ENCODE peak calls at places on chromosomes 4 and X, in ten cellular contexts. U is brain microvascular endothelial cell; N is tibial artery; J is coronary artery; K is cardiac fibroblast; D is MCF 10A; M is cortex of kidney; F is NCI-H1694 treated with DMSO at 0.1 percent for 48 hours; S is KBM-7; H is activated CD4-positive, alpha-beta T cell treated with anti-CD3 and anti-CD28 coated beads for 24 hours. C is an unnamed sample.

GRCh38 chrX:78024349-78025108 is 55.1 kb upstream of the PGAM4 start:
- DNase-seq in M (no peak), D (peak), U (no peak), S (peak), N (peak), H (peak), F (peak), J (no peak), K (peak), C (no peak)

GRCh38 chr4:176814770-176815169 is 22.0 kb upstream of the VEGFC start:
- DNase-seq in H (no peak), F (no peak), M (no peak), K (peak), S (no peak), D (no peak), J (no peak), N (no peak), U (peak), C (no peak)

GRCh38 chrX:135625995-135626394 is 87.4 kb upstream of the CT45A1 start:
- DNase-seq in M (no peak), S (no peak), K (peak), H (no peak), D (peak), N (no peak), J (no peak), U (no peak), F (peak), C (no peak)

GRCh38 chrX:69289046-69289838 is 124.0 kb upstream of the PJA1 start:
- DNase-seq in F (no peak), K (no peak), J (no peak), N (no peak), H (no peak), D (no peak), U (no peak), S (no peak), M (no peak), C (no peak)

GRCh38 chr4:85147481-85148076 is 181.1 kb upstream of the WDFY3 start:
- DNase-seq in H (no peak), D (peak), S (peak), M (no peak), K (peak), N (peak), U (peak), J (no peak), F (peak), C (peak)

GRCh38 chr4:52852696-52853095 is 9.4 kb upstream of the RASL11B start:
- DNase-seq in J (no peak), D (no peak), F (no peak), M (no peak), H (no peak), S (no peak), N (no peak), K (no peak), U (no peak), C (no peak)

GRCh38 chr4:154626793-154627484 is 14.5 kb upstream of the FGG start:
- DNase-seq in K (peak), D (peak), U (peak), F (no peak), S (peak), H (peak), M (no peak), J (no peak), N (no peak), C (peak)

GRCh38 chr4:121307441-121308327 is 73.1 kb downstream of the QRFPR start:
- DNase-seq in K (peak), U (peak), F (no peak), J (no peak), D (peak), S (peak), M (no peak), N (no peak), H (peak), C (peak)

GRCh38 chr4:159002950-159003349 is 99.9 kb upstream of the RAPGEF2 start:
- DNase-seq in F (no peak), K (peak), H (no peak), J (no peak), S (no peak), N (no peak), U (peak), M (no peak), D (no peak), C (no peak)

GRCh38 chrX:72105436-72105835 is 26.3 kb downstream of the RTL5 start:
- DNase-seq in J (no peak), F (no peak), N (no peak), H (no peak), S (no peak), M (no peak), K (no peak), D (no peak), U (no peak), C (no peak)

GRCh38 chrX:120308959-120309872 is 2.0 kb downstream of the TMEM255A start:
- DNase-seq in U (peak), K (peak), M (no peak), F (no peak), H (peak), J (no peak), N (peak), S (peak), D (peak), C (peak)

GRCh38 chr4:73593631-73594241 is 26.5 kb downstream of the RASSF6 start:
- DNase-seq in K (peak), F (no peak), M (no peak), U (peak), D (peak), H (no peak), N (no peak), S (peak), J (no peak), C (no peak)

GRCh38 chrX:47482512-47483309 is at the start of gene ZNF41:
- DNase-seq in F (peak), H (peak), D (peak), K (peak), J (peak), M (no peak), U (peak), S (peak), N (peak), C (peak)

GRCh38 chrX:1292581-1293310 is 24.1 kb downstream of the CSF2RA start:
- DNase-seq in H (no peak), S (peak), J (no peak), D (no peak), U (no peak), M (no peak), N (no peak), F (no peak), K (no peak), C (no peak)

GRCh38 chr4:52917836-52918235 is 55.7 kb downstream of the RASL11B start:
- DNase-seq in J (no peak), K (no peak), M (no peak), D (no peak), U (no peak), H (no peak), S (no peak), F (no peak), N (no peak), C (no peak)

GRCh38 chr4:164571593-164572385 is 182.1 kb upstream of the SMIM31 start:
- DNase-seq in D (no peak), H (no peak), N (no peak), S (no peak), J (no peak), K (no peak), F (no peak), U (peak), M (no peak), C (peak)

GRCh38 chrX:24988314-24988713 is 27.5 kb downstream of the ARX start:
- DNase-seq in U (no peak), J (no peak), F (no peak), D (no peak), M (no peak), N (no peak), H (no peak), K (no peak), S (no peak), C (no peak)

GRCh38 chrX:9865804-9866471 is 79.7 kb downstream of the SHROOM2 start:
- DNase-seq in N (no peak), J (no peak), K (no peak), S (no peak), M (no peak), U (peak), F (no peak), H (no peak), D (peak), C (no peak)

GRCh38 chrX:64894454-64895038 is 81.7 kb downstream of the ZC4H2 start:
- DNase-seq in S (peak), H (no peak), D (peak), U (no peak), J (no peak), K (peak), N (no peak), M (no peak), F (peak), C (no peak)

GRCh38 chr4:120005091-120005490 is 61.6 kb downstream of the MAD2L1 start:
- DNase-seq in J (no peak), S (no peak), M (no peak), K (no peak), U (no peak), H (no peak), D (no peak), F (no peak), N (no peak), C (no peak)

GRCh38 chr4:65344278-65344825 is 325.9 kb downstream of the EPHA5 start:
- DNase-seq in S (no peak), K (no peak), J (no peak), U (no peak), F (no peak), H (no peak), D (no peak), N (no peak), M (no peak), C (no peak)

GRCh38 chr4:566035-566434 is 10.1 kb downstream of the TMEM271 start:
- DNase-seq in H (no peak), F (no peak), S (no peak), M (no peak), J (no peak), U (no peak), D (no peak), N (no peak), K (no peak), C (no peak)

GRCh38 chr4:71113294-71113693 is 119.8 kb downstream of the DCK start:
- DNase-seq in S (no peak), D (peak), U (no peak), N (no peak), J (no peak), H (no peak), K (no peak), F (no peak), M (no peak), C (no peak)

GRCh38 chr4:1522606-1523005 is 116.4 kb upstream of the NKX1-1 start:
- DNase-seq in U (no peak), D (no peak), S (no peak), H (no peak), J (no peak), F (no peak), N (no peak), M (no peak), K (no peak), C (no peak)

GRCh38 chr4:118289794-118290193 is 63.0 kb downstream of the PRSS12 start:
- DNase-seq in F (no peak), J (no peak), K (peak), N (no peak), H (no peak), U (peak), M (no peak), D (no peak), S (no peak), C (no peak)

GRCh38 chr4:96175871-96176270 is 336.0 kb downstream of the PDHA2 start:
- DNase-seq in D (peak), K (peak), U (no peak), J (no peak), H (no peak), N (no peak), M (no peak), F (no peak), S (no peak), C (no peak)

GRCh38 chrX:53682885-53683555 is 3.5 kb downstream of the HUWE1 start:
- DNase-seq in N (peak), F (peak), J (no peak), K (peak), S (peak), H (peak), M (no peak), U (peak), D (peak), C (peak)

GRCh38 chr4:53591372-53591892 is at the start of gene LNX1:
- DNase-seq in F (no peak), J (no peak), D (peak), H (no peak), M (no peak), U (no peak), N (no peak), K (no peak), S (peak), C (no peak)

GRCh38 chr4:19883841-19884240 is 367.9 kb upstream of the SLIT2 start:
- DNase-seq in N (no peak), D (peak), K (no peak), H (no peak), F (no peak), M (no peak), U (no peak), J (no peak), S (no peak), C (no peak)

GRCh38 chr4:149896428-149896827 is 80.8 kb upstream of the IQCM start:
- DNase-seq in S (peak), M (no peak), N (no peak), D (peak), H (no peak), J (no peak), K (peak), U (peak), F (peak), C (peak)

GRCh38 chrX:85808217-85808616 is 239.1 kb downstream of the CHM start:
- DNase-seq in N (no peak), K (no peak), J (no peak), M (no peak), H (no peak), U (no peak), S (no peak), D (peak), F (no peak), C (no peak)

GRCh38 chr4:35520059-35520458 is 724.3 kb downstream of the ARAP2 start:
- DNase-seq in M (no peak), S (no peak), D (peak), U (no peak), N (no peak), K (no peak), F (no peak), H (no peak), J (no peak), C (no peak)

GRCh38 chr4:8547108-8547911 is 32.9 kb upstream of the GPR78 start:
- DNase-seq in D (peak), U (peak), S (peak), H (no peak), J (no peak), K (peak), N (no peak), M (no peak), F (peak), C (peak)

GRCh38 chr4:26858947-26859401 is 1.7 kb upstream of the STIM2 start:
- DNase-seq in S (no peak), U (no peak), M (no peak), N (no peak), K (no peak), D (no peak), H (no peak), F (no peak), J (no peak), C (no peak)

GRCh38 chr4:119244344-119244743 is 31.8 kb downstream of the USP53 start:
- DNase-seq in J (no peak), M (no peak), S (no peak), D (no peak), N (no peak), H (no peak), K (no peak), F (no peak), U (no peak), C (no peak)

GRCh38 chr4:103375278-103375677 is 177.1 kb upstream of the CENPE start:
- DNase-seq in K (peak), U (peak), H (no peak), F (no peak), N (no peak), J (no peak), M (no peak), D (peak), S (no peak), C (no peak)

GRCh38 chr4:82797591-82798081 is 960 bp downstream of the SCD5 start:
- DNase-seq in D (peak), K (peak), S (no peak), M (no peak), N (no peak), H (no peak), F (no peak), U (no peak), J (no peak), C (no peak)

C was measured in kidney glomerular epithelial cell.